ENCODE peak calls at places on chromosomes 3 and 15, in four cellular contexts. W is glomerular endothelial cell, D is EL, I is HEK293T. G is an unnamed sample.
A peak's percentile ranks its signal among the peaks of the same experiment; 100 is the strongest.

GRCh38 chr3:195583831-195584542 is at the start of gene APOD:
- DNase-seq in D (peak; percentile 27), I (no peak), W (no peak), G (peak; percentile 42)

GRCh38 chr15:70976856-70977255 is 84.2 kb downstream of the LRRC49 start:
- DNase-seq in D (peak; percentile 85), W (no peak), I (no peak), G (no peak)

GRCh38 chr3:43870110-43870509 is 179.4 kb downstream of the ABHD5 start:
- DNase-seq in I (no peak), W (peak; percentile 42), D (peak; percentile 85), G (peak; percentile 79)

GRCh38 chr3:73719413-73719831 is 94.7 kb upstream of the PDZRN3 start:
- DNase-seq in W (no peak), I (no peak), D (peak; percentile 6), G (no peak)

GRCh38 chr3:126925411-126926171 is 57.3 kb upstream of the PLXNA1 start:
- DNase-seq in W (no peak), I (no peak), D (no peak), G (peak; percentile 58)

GRCh38 chr3:13827256-13827655 is 52.6 kb downstream of the WNT7A start:
- DNase-seq in W (no peak), I (no peak), D (no peak), G (no peak)

GRCh38 chr3:146712826-146713225 is 107.7 kb upstream of the PLSCR5 start:
- DNase-seq in D (no peak), W (no peak), I (no peak), G (no peak)

GRCh38 chr3:47629770-47630169 is 51.1 kb upstream of the CSPG5 start:
- DNase-seq in D (no peak), W (no peak), I (no peak), G (no peak)

GRCh38 chr15:96285306-96285705 is 45.2 kb upstream of the NR2F2 start:
- DNase-seq in D (peak; percentile 97), W (no peak), I (no peak), G (no peak)

GRCh38 chr3:46113608-46114007 is 86.3 kb upstream of the XCR1 start:
- DNase-seq in W (no peak), I (no peak), D (peak; percentile 48), G (no peak)

GRCh38 chr15:48424076-48424475 is 92.8 kb downstream of the DUT start:
- DNase-seq in W (no peak), I (no peak), D (peak; percentile 87), G (no peak)

GRCh38 chr15:66803182-66803729 is 101.2 kb downstream of the SMAD6 start:
- DNase-seq in D (peak; percentile 99), W (peak; percentile 80), I (peak; percentile 73), G (peak; percentile 95)

GRCh38 chr3:59573911-59574310 is 524.1 kb upstream of the CFAP20DC start:
- DNase-seq in D (peak; percentile 64), W (no peak), I (no peak), G (peak; percentile 24)

GRCh38 chr15:59866642-59867041 is 137.5 kb upstream of the FOXB1 start:
- DNase-seq in D (no peak), I (no peak), W (no peak), G (no peak)

GRCh38 chr3:184993394-184993793 is 159.5 kb downstream of the C3orf70 start:
- DNase-seq in I (no peak), W (no peak), D (no peak), G (no peak)

GRCh38 chr15:42408178-42408577 is 48.9 kb downstream of the CAPN3 start:
- DNase-seq in I (no peak), W (no peak), D (no peak), G (no peak)

GRCh38 chr3:193545304-193545703 is 9.4 kb downstream of the ATP13A4 start:
- DNase-seq in D (no peak), I (no peak), W (no peak), G (no peak)

GRCh38 chr3:188507244-188507720 is 353.3 kb downstream of the LPP start:
- DNase-seq in W (peak; percentile 71), D (peak; percentile 91), I (no peak), G (no peak)

GRCh38 chr3:6392123-6392522 is 468.8 kb upstream of the GRM7 start:
- DNase-seq in D (no peak), W (no peak), I (no peak), G (no peak)

GRCh38 chr3:139564290-139564861 is 24.8 kb upstream of the RBP1 start:
- DNase-seq in W (no peak), D (no peak), I (peak; percentile 35), G (no peak)

GRCh38 chr15:70100495-70101331 is 3.0 kb upstream of the TLE3 start:
- DNase-seq in I (peak; percentile 42), D (peak; percentile 30), W (no peak), G (no peak)

GRCh38 chr15:63389902-63390301 is 8.3 kb upstream of the CA12 start:
- DNase-seq in W (no peak), I (no peak), D (no peak), G (no peak)

GRCh38 chr15:101121511-101122090 is 130.2 kb downstream of the CHSY1 start:
- DNase-seq in D (peak; percentile 69), I (peak; percentile 49), W (no peak), G (peak; percentile 53)

GRCh38 chr3:99413504-99413903 is 224.9 kb upstream of the COL8A1 start:
- DNase-seq in D (peak; percentile 79), I (no peak), W (peak; percentile 79), G (peak; percentile 73)

GRCh38 chr3:125300416-125300815 is 74.7 kb downstream of the ZNF148 start:
- DNase-seq in I (no peak), D (peak; percentile 82), W (no peak), G (no peak)

GRCh38 chr15:25939122-25939521 is 76.0 kb upstream of the ATP10A start:
- DNase-seq in W (no peak), I (no peak), D (no peak), G (no peak)

GRCh38 chr15:77851696-77852095 is 219.0 kb upstream of the LINGO1 start:
- DNase-seq in I (no peak), D (no peak), W (no peak), G (no peak)

GRCh38 chr3:182183716-182184430 is 472.1 kb downstream of the SOX2 start:
- DNase-seq in D (no peak), W (no peak), I (no peak), G (no peak)

GRCh38 chr3:176767385-176767784 is 429.9 kb downstream of the TBL1XR1 start:
- DNase-seq in I (no peak), W (no peak), D (peak; percentile 89), G (no peak)

GRCh38 chr15:51131596-51132290 is 37.0 kb upstream of the TNFAIP8L3 start:
- DNase-seq in I (no peak), D (peak; percentile 38), W (no peak), G (no peak)

GRCh38 chr3:29864809-29865208 is 583.9 kb downstream of the RBMS3 start:
- DNase-seq in I (no peak), D (no peak), W (no peak), G (no peak)

GRCh38 chr3:32797776-32798175 is 20.0 kb upstream of the TRIM71 start:
- DNase-seq in W (no peak), D (no peak), I (no peak), G (no peak)

G was measured in dermis microvascular lymphatic vessel endothelial cell.